ENCODE peak calls at places on chromosomes 11 and 22, in seven cellular contexts. G, S, Q, I, D, B and P are unnamed samples.

GRCh38 chr22:26318975-26319374 is 110.1 kb upstream of the ASPHD2 start:
- DNase-seq in G (no peak), S (no peak), Q (peak; percentile 33), I (no peak), D (peak; percentile 22), B (no peak), P (peak; percentile 68)

GRCh38 chr11:124791626-124792341 is 8.4 kb downstream of the MSANTD2 start:
- DNase-seq in G (no peak), S (peak; percentile 23), Q (peak; percentile 21), I (no peak), D (no peak), B (no peak), P (no peak)

GRCh38 chr22:36773935-36774334 is 2.0 kb downstream of the IFT27 start:
- DNase-seq in G (peak; percentile 56), S (peak; percentile 69), Q (peak; percentile 63), I (no peak), D (peak; percentile 19), B (no peak), P (peak; percentile 47)

GRCh38 chr11:60924110-60924905 is at the start of gene TMEM132A:
- DNase-seq in G (peak; percentile 47), S (peak; percentile 56), Q (peak; percentile 84), I (peak; percentile 73), D (peak; percentile 62), B (no peak), P (peak; percentile 73)

GRCh38 chr22:19723990-19724827 is 870 bp downstream of the GP1BB start:
- DNase-seq in G (no peak), S (peak; percentile 42), Q (peak; percentile 16), I (no peak), D (no peak), B (no peak), P (peak; percentile 40)

GRCh38 chr11:117513666-117514065 is 186.0 kb downstream of the CEP164 start:
- DNase-seq in G (no peak), S (no peak), Q (no peak), I (no peak), D (no peak), B (no peak), P (no peak)

GRCh38 chr11:133082453-133082781 is 449.9 kb downstream of the OPCML start:
- DNase-seq in G (no peak), S (no peak), Q (no peak), I (peak; percentile 55), D (no peak), B (no peak), P (no peak)

GRCh38 chr11:68550485-68550817 is 89.9 kb downstream of the PPP6R3 start:
- DNase-seq in G (no peak), S (peak; percentile 56), Q (no peak), I (peak; percentile 43), D (peak; percentile 15), B (no peak), P (no peak)

GRCh38 chr11:70448983-70449567 is 50.7 kb downstream of the CTTN start:
- DNase-seq in G (no peak), S (no peak), Q (no peak), I (no peak), D (no peak), B (no peak), P (no peak)

GRCh38 chr11:131808466-131808865 is 438.1 kb downstream of the NTM start:
- DNase-seq in G (no peak), S (no peak), Q (peak; percentile 44), I (no peak), D (no peak), B (peak; percentile 18), P (no peak)

GRCh38 chr22:38968801-38969200 is 11.4 kb downstream of the APOBEC3A start:
- DNase-seq in G (no peak), S (no peak), Q (no peak), I (no peak), D (no peak), B (no peak), P (no peak)

GRCh38 chr11:86245369-86246292 is 1.1 kb downstream of the EED start:
- DNase-seq in G (peak; percentile 68), S (peak; percentile 13), Q (peak; percentile 35), I (no peak), D (no peak), B (no peak), P (peak; percentile 6)

GRCh38 chr11:65388731-65389130 is 2.3 kb downstream of the FRMD8 start:
- DNase-seq in G (no peak), S (peak; percentile 27), Q (no peak), I (no peak), D (no peak), B (no peak), P (no peak)

GRCh38 chr11:18754308-18754707 is 28.3 kb upstream of the IGSF22 start:
- DNase-seq in G (no peak), S (peak; percentile 34), Q (peak; percentile 8), I (no peak), D (peak; percentile 20), B (no peak), P (peak; percentile 59)

GRCh38 chr11:95256204-95256819 is 25.3 kb upstream of the SESN3 start:
- DNase-seq in G (no peak), S (peak; percentile 65), Q (peak; percentile 45), I (no peak), D (peak; percentile 2), B (no peak), P (peak; percentile 51)

GRCh38 chr11:120255519-120255866 is 15.6 kb downstream of the POU2F3 start:
- DNase-seq in G (no peak), S (no peak), Q (no peak), I (no peak), D (no peak), B (no peak), P (no peak)

GRCh38 chr11:129950319-129951034 is 52.2 kb downstream of the PRDM10 start:
- DNase-seq in G (no peak), S (peak; percentile 92), Q (no peak), I (peak; percentile 41), D (no peak), B (no peak), P (peak; percentile 88)

GRCh38 chr11:100753144-100753543 is 66.1 kb downstream of the ARHGAP42 start:
- DNase-seq in G (peak; percentile 98), S (no peak), Q (peak; percentile 83), I (no peak), D (no peak), B (no peak), P (no peak)

GRCh38 chr22:45036154-45036553 is 26.3 kb upstream of the PHF21B start:
- DNase-seq in G (no peak), S (no peak), Q (no peak), I (no peak), D (no peak), B (no peak), P (peak; percentile 59)

GRCh38 chr11:66268953-66269906 is 791 bp downstream of the RAB1B start:
- DNase-seq in G (no peak), S (peak; percentile 46), Q (no peak), I (no peak), D (no peak), B (no peak), P (peak; percentile 47)

GRCh38 chr11:48019230-48019584 is 38.8 kb downstream of the PTPRJ start:
- DNase-seq in G (no peak), S (no peak), Q (no peak), I (no peak), D (no peak), B (no peak), P (peak; percentile 30)

GRCh38 chr22:30646518-30647160 is 11.1 kb downstream of the SLC35E4 start:
- DNase-seq in G (peak; percentile 4), S (no peak), Q (no peak), I (no peak), D (no peak), B (no peak), P (no peak)

GRCh38 chr22:31281733-31282132 is 10.6 kb downstream of the PIK3IP1 start:
- DNase-seq in G (no peak), S (peak; percentile 66), Q (no peak), I (peak; percentile 71), D (no peak), B (no peak), P (no peak)

DNA sequence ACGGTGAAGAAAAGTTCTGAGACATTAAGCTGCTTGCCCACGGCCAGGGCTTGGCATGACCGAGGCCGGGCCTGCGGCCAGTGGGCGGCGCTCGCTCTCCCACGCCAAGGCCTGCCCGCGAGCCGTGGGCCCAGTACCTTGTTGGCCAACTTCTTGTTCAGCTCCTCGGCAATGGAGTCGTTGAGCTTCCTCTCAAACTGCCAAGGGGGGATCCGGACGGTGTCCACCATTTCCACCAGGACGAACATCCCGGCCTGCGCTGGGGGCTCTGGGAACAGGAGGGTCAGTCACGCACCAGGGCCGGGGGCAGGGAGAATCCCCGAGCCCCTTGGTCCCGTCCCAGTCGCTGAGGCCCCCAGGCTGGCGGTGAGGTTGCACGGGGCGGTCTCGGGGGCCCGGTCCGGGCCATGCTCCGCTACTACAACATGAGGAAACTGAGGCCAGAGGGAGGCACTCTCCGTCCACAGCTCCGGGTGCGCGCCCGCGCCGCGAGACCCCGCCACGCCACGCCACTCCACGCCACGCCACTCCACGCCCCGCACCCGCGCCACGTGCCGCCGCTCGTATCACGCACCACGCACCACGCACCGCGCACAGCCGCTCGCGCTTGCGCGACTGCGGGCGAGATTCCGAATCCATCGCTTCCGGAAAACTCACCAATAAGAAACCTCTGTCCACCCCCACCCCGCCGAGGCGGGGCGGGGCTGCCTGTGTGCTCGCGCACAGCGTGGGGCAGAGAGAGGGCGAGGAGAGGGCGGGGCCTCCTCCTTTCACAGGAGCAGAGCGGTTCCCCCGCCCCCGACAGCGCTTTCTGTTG is at the start of gene POLR3H:
- DNase-seq in G (peak; percentile 95), S (peak; percentile 99), Q (peak; percentile 99), I (peak; percentile 99), D (peak; percentile 98), B (peak; percentile 90), P (peak; percentile 97)
- TF ChIP-seq CTCF in G (peak; percentile 76), S (peak; percentile 63), Q (peak; percentile 43), I (peak; percentile 57), D (peak; percentile 62), B (peak; percentile 77), P (peak; percentile 56)

GRCh38 chr11:106395716-106396349 is 318.4 kb downstream of the AASDHPPT start:
- DNase-seq in G (no peak), S (no peak), Q (peak; percentile 15), I (no peak), D (no peak), B (no peak), P (no peak)
- TF ChIP-seq CTCF in G (no peak), S (no peak), Q (no peak), I (no peak), D (no peak), B (no peak), P (no peak)

GRCh38 chr11:2398664-2399355 is 1.7 kb upstream of the TSSC4 start:
- DNase-seq in G (no peak), S (no peak), Q (no peak), I (no peak), D (no peak), B (no peak), P (no peak)
- TF ChIP-seq CTCF in G (no peak), S (no peak), Q (no peak), I (no peak), D (no peak), B (no peak), P (no peak)

DNA sequence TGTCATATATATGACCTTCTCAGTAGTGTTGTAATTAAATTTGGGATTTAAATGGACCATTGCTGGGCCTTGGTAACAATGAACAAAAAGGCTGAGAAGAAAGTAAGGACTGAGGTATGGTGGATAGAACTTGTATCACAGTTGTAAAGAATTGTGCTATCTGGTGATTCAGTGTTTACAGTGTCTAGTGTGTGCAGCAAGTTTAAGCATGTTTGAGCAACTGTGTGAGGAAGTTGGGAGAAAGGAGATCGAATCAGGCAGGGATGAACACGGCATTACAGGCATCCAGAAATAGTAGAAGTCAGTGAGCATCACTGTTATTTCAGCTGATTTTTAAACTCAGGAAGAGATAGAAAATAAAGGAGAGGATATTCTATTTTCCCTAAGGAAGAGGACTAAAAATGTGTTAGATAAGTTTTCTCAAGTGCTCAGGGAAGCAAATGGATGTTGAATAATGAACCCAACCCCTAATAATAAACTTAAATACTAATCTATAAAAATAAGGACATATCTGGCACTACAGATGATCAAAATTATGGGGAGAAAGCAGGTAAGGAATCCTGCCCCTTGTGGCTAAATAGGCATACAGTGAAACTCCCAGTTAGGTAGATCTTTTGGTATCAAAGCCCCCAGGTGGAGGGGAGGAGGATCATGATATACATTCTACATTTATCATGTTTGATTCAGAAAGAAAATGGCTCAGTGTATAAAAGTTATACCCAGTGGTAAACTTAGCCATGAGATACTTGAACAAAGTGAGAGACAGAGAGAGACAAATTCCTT is 361.0 kb upstream of the ANO3 start:
- DNase-seq in G (no peak), S (peak; percentile 7), Q (peak; percentile 88), I (no peak), D (no peak), B (no peak), P (no peak)
- TF ChIP-seq CTCF in G (peak; percentile 53), S (peak; percentile 60), Q (peak; percentile 22), I (no peak), D (peak; percentile 56), B (peak; percentile 44), P (no peak)